ENCODE peak calls at places on chromosomes 11 and 22, in six cellular contexts. One of them, this sample, is unnamed. For H3K27me3, the result is how much of the 10 kb centered on the place peaks cover.

GRCh38 chr22:36328635-36329216 is 59.0 kb downstream of the MYH9 start:
- DNase-seq in aorta: peak
- DNase-seq in CD4-positive, CD25-positive, alpha-beta regulatory T cell: no peak
- DNase-seq in Panc1: no peak
- DNase-seq in neural progenitor cell: no peak
- DNase-seq in fibroblast of lung: peak
- DNase-seq in this sample: peak

GRCh38 chr11:36361901-36362391 is 65.9 kb downstream of the PRR5L start:
- DNase-seq in CD4-positive, CD25-positive, alpha-beta regulatory T cell: no peak
- DNase-seq in Panc1: no peak
- DNase-seq in neural progenitor cell: peak
- DNase-seq in aorta: peak
- DNase-seq in fibroblast of lung: peak
- DNase-seq in this sample: peak

GRCh38 chr22:38833061-38833460 is 10.8 kb downstream of the NPTXR start:
- DNase-seq in Panc1: no peak
- DNase-seq in neural progenitor cell: no peak
- DNase-seq in CD4-positive, CD25-positive, alpha-beta regulatory T cell: no peak
- DNase-seq in aorta: no peak
- DNase-seq in fibroblast of lung: no peak
- DNase-seq in this sample: no peak

GRCh38 chr11:69475866-69476714 is 5.4 kb upstream of the LINC01488 start:
- DNase-seq in Panc1: no peak
- DNase-seq in neural progenitor cell: no peak
- DNase-seq in fibroblast of lung: no peak
- DNase-seq in CD4-positive, CD25-positive, alpha-beta regulatory T cell: no peak
- DNase-seq in aorta: peak
- DNase-seq in this sample: no peak

GRCh38 chr11:75583710-75584658 is 21.9 kb downstream of the SERPINH1 start:
- DNase-seq in aorta: peak
- DNase-seq in neural progenitor cell: peak
- DNase-seq in fibroblast of lung: peak
- DNase-seq in CD4-positive, CD25-positive, alpha-beta regulatory T cell: no peak
- DNase-seq in Panc1: no peak
- DNase-seq in this sample: peak

GRCh38 chr11:68677432-68677831 is 6.9 kb upstream of the GAL start:
- DNase-seq in aorta: peak
- DNase-seq in neural progenitor cell: no peak
- DNase-seq in Panc1: peak
- DNase-seq in CD4-positive, CD25-positive, alpha-beta regulatory T cell: no peak
- DNase-seq in fibroblast of lung: peak
- DNase-seq in this sample: peak

GRCh38 chr11:84019576-84020194 is 733.5 kb upstream of the CCDC90B start:
- DNase-seq in fibroblast of lung: peak
- DNase-seq in CD4-positive, CD25-positive, alpha-beta regulatory T cell: no peak
- DNase-seq in Panc1: peak
- DNase-seq in aorta: no peak
- DNase-seq in neural progenitor cell: no peak
- DNase-seq in this sample: peak

GRCh38 chr22:46377566-46378498 is 42.3 kb downstream of the TRMU start:
- DNase-seq in Panc1: no peak
- DNase-seq in neural progenitor cell: peak
- DNase-seq in aorta: no peak
- DNase-seq in fibroblast of lung: no peak
- DNase-seq in CD4-positive, CD25-positive, alpha-beta regulatory T cell: no peak
- DNase-seq in this sample: peak

GRCh38 chr11:36412781-36413383 is 97.2 kb downstream of the TRAF6 start:
- DNase-seq in neural progenitor cell: no peak
- DNase-seq in aorta: no peak
- DNase-seq in fibroblast of lung: peak
- DNase-seq in CD4-positive, CD25-positive, alpha-beta regulatory T cell: no peak
- DNase-seq in Panc1: no peak
- DNase-seq in this sample: no peak

GRCh38 chr11:35099278-35100018 is 39.5 kb upstream of the CD44 start:
- DNase-seq in aorta: no peak
- DNase-seq in neural progenitor cell: no peak
- DNase-seq in CD4-positive, CD25-positive, alpha-beta regulatory T cell: no peak
- DNase-seq in fibroblast of lung: peak
- DNase-seq in Panc1: no peak
- DNase-seq in this sample: peak

GRCh38 chr11:71212871-71213559 is 39.4 kb downstream of the SHANK2 start:
- DNase-seq in fibroblast of lung: peak
- DNase-seq in aorta: peak
- DNase-seq in Panc1: no peak
- DNase-seq in CD4-positive, CD25-positive, alpha-beta regulatory T cell: no peak
- DNase-seq in neural progenitor cell: no peak
- DNase-seq in this sample: peak

GRCh38 chr11:22521226-22521625 is 104.4 kb downstream of the FANCF start:
- DNase-seq in fibroblast of lung: peak
- DNase-seq in Panc1: no peak
- DNase-seq in CD4-positive, CD25-positive, alpha-beta regulatory T cell: no peak
- DNase-seq in aorta: no peak
- DNase-seq in neural progenitor cell: no peak
- DNase-seq in this sample: no peak

GRCh38 chr11:954392-955144 is 28.9 kb downstream of the AP2A2 start:
- DNase-seq in fibroblast of lung: no peak
- DNase-seq in CD4-positive, CD25-positive, alpha-beta regulatory T cell: no peak
- DNase-seq in aorta: no peak
- DNase-seq in Panc1: no peak
- DNase-seq in neural progenitor cell: no peak
- DNase-seq in this sample: no peak

GRCh38 chr11:30914143-30914762 is 328.1 kb upstream of the MPPED2 start:
- DNase-seq in neural progenitor cell: peak
- DNase-seq in CD4-positive, CD25-positive, alpha-beta regulatory T cell: no peak
- DNase-seq in aorta: peak
- DNase-seq in Panc1: no peak
- DNase-seq in fibroblast of lung: peak
- DNase-seq in this sample: peak

GRCh38 chr11:22539851-22540376 is 85.7 kb downstream of the FANCF start:
- DNase-seq in neural progenitor cell: peak
- DNase-seq in Panc1: no peak
- DNase-seq in CD4-positive, CD25-positive, alpha-beta regulatory T cell: no peak
- DNase-seq in fibroblast of lung: peak
- DNase-seq in aorta: no peak
- DNase-seq in this sample: peak

GRCh38 chr11:116193321-116194114 is 579.3 kb downstream of the BUD13 start:
- DNase-seq in aorta: no peak
- DNase-seq in CD4-positive, CD25-positive, alpha-beta regulatory T cell: no peak
- DNase-seq in neural progenitor cell: peak
- DNase-seq in fibroblast of lung: peak
- DNase-seq in Panc1: no peak
- DNase-seq in this sample: peak

GRCh38 chr11:44835979-44836378 is 109.2 kb downstream of the TSPAN18 start:
- DNase-seq in aorta: no peak
- DNase-seq in neural progenitor cell: no peak
- DNase-seq in fibroblast of lung: no peak
- DNase-seq in Panc1: no peak
- DNase-seq in CD4-positive, CD25-positive, alpha-beta regulatory T cell: no peak
- DNase-seq in this sample: no peak

GRCh38 chr11:71251159-71251721 is 1.1 kb downstream of the SHANK2 start:
- DNase-seq in Panc1: no peak
- DNase-seq in neural progenitor cell: peak
- DNase-seq in CD4-positive, CD25-positive, alpha-beta regulatory T cell: no peak
- DNase-seq in aorta: no peak
- DNase-seq in fibroblast of lung: no peak
- DNase-seq in this sample: no peak

GRCh38 chr11:124892750-124893454 is 4.8 kb downstream of the ROBO4 start:
- DNase-seq in aorta: no peak
- DNase-seq in fibroblast of lung: no peak
- DNase-seq in Panc1: no peak
- DNase-seq in CD4-positive, CD25-positive, alpha-beta regulatory T cell: no peak
- DNase-seq in neural progenitor cell: no peak
- DNase-seq in this sample: no peak

GRCh38 chr11:56994532-56994931 is 5.8 kb downstream of the OR5AK2 start:
- DNase-seq in CD4-positive, CD25-positive, alpha-beta regulatory T cell: no peak
- DNase-seq in neural progenitor cell: no peak
- DNase-seq in Panc1: no peak
- DNase-seq in aorta: no peak
- DNase-seq in fibroblast of lung: no peak
- DNase-seq in this sample: no peak

GRCh38 chr22:45263790-45264269 is 20.9 kb upstream of the UPK3A start:
- DNase-seq in CD4-positive, CD25-positive, alpha-beta regulatory T cell: no peak
- DNase-seq in Panc1: peak
- DNase-seq in fibroblast of lung: peak
- DNase-seq in neural progenitor cell: peak
- DNase-seq in aorta: peak
- DNase-seq in this sample: peak

GRCh38 chr11:45287316-45287903 is 1.3 kb upstream of the SYT13 start:
- DNase-seq in CD4-positive, CD25-positive, alpha-beta regulatory T cell: no peak
- DNase-seq in neural progenitor cell: no peak
- DNase-seq in Panc1: no peak
- DNase-seq in aorta: no peak
- DNase-seq in fibroblast of lung: no peak
- DNase-seq in this sample: no peak

GRCh38 chr22:36245805-36246356 is 6.6 kb upstream of the APOL2 start:
- DNase-seq in Panc1: no peak
- DNase-seq in neural progenitor cell: no peak
- DNase-seq in aorta: no peak
- DNase-seq in CD4-positive, CD25-positive, alpha-beta regulatory T cell: no peak
- DNase-seq in fibroblast of lung: no peak
- DNase-seq in this sample: no peak

GRCh38 chr11:17639781-17640180 is 79.6 kb upstream of the MYOD1 start:
- DNase-seq in CD4-positive, CD25-positive, alpha-beta regulatory T cell: no peak
- DNase-seq in fibroblast of lung: no peak
- DNase-seq in Panc1: no peak
- DNase-seq in neural progenitor cell: no peak
- DNase-seq in aorta: no peak
- DNase-seq in this sample: no peak

DNA sequence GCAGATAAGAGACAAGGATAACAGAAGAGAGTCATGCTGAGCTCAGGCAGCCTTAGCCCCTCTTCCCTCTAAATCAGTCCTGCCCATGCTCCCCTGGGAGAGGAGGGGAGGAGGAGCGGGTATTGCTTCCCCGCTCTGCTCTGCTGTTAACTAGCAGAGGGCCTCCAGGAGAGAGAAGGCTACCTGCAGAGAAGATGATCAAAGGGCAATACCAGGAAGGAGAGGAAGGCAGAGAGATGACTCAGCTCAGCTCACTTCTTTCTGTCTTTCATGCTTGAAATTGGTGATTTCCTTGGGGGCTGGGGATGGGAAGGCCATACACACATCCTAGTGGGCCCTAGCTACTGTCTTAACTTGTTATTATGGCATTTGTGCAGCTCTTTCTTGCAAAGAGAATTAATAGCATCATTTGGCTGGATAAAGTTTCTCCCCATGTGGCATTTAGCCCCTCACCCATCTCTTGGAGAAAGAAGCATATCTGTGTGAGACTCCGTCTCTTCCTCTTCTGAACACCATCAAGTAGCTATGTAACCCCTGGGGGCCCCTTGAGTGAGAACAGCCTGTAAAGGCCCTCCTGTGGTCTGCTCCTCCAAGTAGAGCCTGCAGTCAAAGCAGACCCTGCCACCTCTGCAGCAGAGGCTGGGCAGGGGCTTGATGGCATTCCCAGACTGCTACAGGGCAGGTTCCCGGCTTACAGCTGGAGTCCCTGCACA is 33.4 kb upstream of the AMOTL1 start:
- DNase-seq in Panc1: no peak
- DNase-seq in aorta: no peak
- DNase-seq in neural progenitor cell: peak
- DNase-seq in CD4-positive, CD25-positive, alpha-beta regulatory T cell: no peak
- DNase-seq in fibroblast of lung: no peak
- DNase-seq in this sample: no peak
- H3K27ac ChIP-seq in Panc1: peak
- H3K27ac ChIP-seq in aorta: no peak
- H3K27ac ChIP-seq in neural progenitor cell: no peak
- H3K27ac ChIP-seq in CD4-positive, CD25-positive, alpha-beta regulatory T cell: no peak
- H3K27ac ChIP-seq in fibroblast of lung: no peak
- H3K27ac ChIP-seq in this sample: no peak

GRCh38 chr11:19766206-19766605 is 53.6 kb downstream of the NAV2 start:
- DNase-seq in CD4-positive, CD25-positive, alpha-beta regulatory T cell: no peak
- DNase-seq in aorta: no peak
- DNase-seq in Panc1: no peak
- DNase-seq in fibroblast of lung: peak
- DNase-seq in neural progenitor cell: peak
- DNase-seq in this sample: no peak
- H3K27me3 ChIP-seq in CD4-positive, CD25-positive, alpha-beta regulatory T cell: under half
- H3K27me3 ChIP-seq in aorta: under half
- H3K27me3 ChIP-seq in Panc1: under half
- H3K27me3 ChIP-seq in fibroblast of lung: under half
- H3K27me3 ChIP-seq in neural progenitor cell: under half
- H3K27me3 ChIP-seq in this sample: under half

GRCh38 chr11:119000906-119001305 is 3.0 kb downstream of the CENATAC start:
- DNase-seq in fibroblast of lung: no peak
- DNase-seq in Panc1: no peak
- DNase-seq in neural progenitor cell: no peak
- DNase-seq in CD4-positive, CD25-positive, alpha-beta regulatory T cell: no peak
- DNase-seq in aorta: no peak
- DNase-seq in this sample: no peak

GRCh38 chr11:118998388-118998717 is 415 bp downstream of the CENATAC start:
- DNase-seq in Panc1: no peak
- DNase-seq in CD4-positive, CD25-positive, alpha-beta regulatory T cell: no peak
- DNase-seq in aorta: no peak
- DNase-seq in fibroblast of lung: no peak
- DNase-seq in neural progenitor cell: no peak
- DNase-seq in this sample: no peak

GRCh38 chr11:118998822-118999221 is 884 bp downstream of the CENATAC start:
- DNase-seq in aorta: no peak
- DNase-seq in CD4-positive, CD25-positive, alpha-beta regulatory T cell: no peak
- DNase-seq in neural progenitor cell: peak
- DNase-seq in fibroblast of lung: peak
- DNase-seq in Panc1: no peak
- DNase-seq in this sample: no peak

GRCh38 chr11:118997627-118998387 is at the start of gene CENATAC:
- DNase-seq in neural progenitor cell: peak
- DNase-seq in fibroblast of lung: peak
- DNase-seq in Panc1: no peak
- DNase-seq in CD4-positive, CD25-positive, alpha-beta regulatory T cell: peak
- DNase-seq in aorta: peak
- DNase-seq in this sample: peak

DNA sequence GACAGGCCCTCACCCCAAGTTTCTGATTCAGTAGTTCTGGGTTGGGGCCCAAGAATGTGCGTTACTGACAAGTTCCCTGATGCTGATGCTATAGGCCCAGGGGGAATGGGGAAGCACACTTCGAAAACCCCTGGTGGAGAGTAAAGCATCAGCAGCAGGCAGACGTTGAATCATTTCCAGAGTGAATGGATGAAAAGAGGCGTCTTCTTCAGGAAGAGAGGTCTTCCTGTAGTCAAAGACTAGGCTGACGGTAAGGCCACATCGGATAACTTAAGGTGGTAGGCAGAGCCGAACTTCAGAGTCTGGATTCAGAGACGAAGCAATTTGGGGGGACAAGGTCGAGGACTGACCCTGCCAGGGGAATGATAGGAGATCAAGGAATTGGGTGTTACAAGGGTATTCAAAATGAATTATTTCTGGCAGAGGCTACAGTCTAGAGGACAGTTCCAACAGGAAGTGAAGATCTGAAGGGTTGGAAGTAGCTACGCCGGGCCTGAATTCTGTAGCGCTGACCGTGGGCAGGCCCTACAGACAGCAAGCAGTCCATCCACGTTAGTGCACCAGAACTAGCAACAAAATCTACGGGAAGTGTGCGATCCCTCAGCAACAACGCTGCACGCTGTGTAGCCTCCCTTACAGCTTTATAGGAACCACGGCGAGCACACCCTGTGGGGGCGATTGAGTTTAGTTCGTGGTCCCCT is 862 bp upstream of the CENATAC start:
- DNase-seq in neural progenitor cell: peak
- DNase-seq in Panc1: no peak
- DNase-seq in aorta: no peak
- DNase-seq in CD4-positive, CD25-positive, alpha-beta regulatory T cell: no peak
- DNase-seq in fibroblast of lung: no peak
- DNase-seq in this sample: no peak
- H3K27ac ChIP-seq in neural progenitor cell: no peak
- H3K27ac ChIP-seq in Panc1: peak
- H3K27ac ChIP-seq in aorta: peak
- H3K27ac ChIP-seq in CD4-positive, CD25-positive, alpha-beta regulatory T cell: peak
- H3K27ac ChIP-seq in fibroblast of lung: peak
- H3K27ac ChIP-seq in this sample: peak

GRCh38 chr11:6259638-6260019 is at the start of gene CCKBR:
- DNase-seq in aorta: peak
- DNase-seq in fibroblast of lung: no peak
- DNase-seq in Panc1: no peak
- DNase-seq in neural progenitor cell: peak
- DNase-seq in CD4-positive, CD25-positive, alpha-beta regulatory T cell: peak
- DNase-seq in this sample: no peak
- H3K27me3 ChIP-seq in aorta: under half
- H3K27me3 ChIP-seq in fibroblast of lung: under half
- H3K27me3 ChIP-seq in Panc1: half or more
- H3K27me3 ChIP-seq in neural progenitor cell: half or more
- H3K27me3 ChIP-seq in CD4-positive, CD25-positive, alpha-beta regulatory T cell: half or more
- H3K27me3 ChIP-seq in this sample: under half

This sample was measured in SJCRH30.